ENCODE peak calls at places on chromosomes 3 and 15, in nine cellular contexts. One of them, this sample, is unnamed.

GRCh38 chr15:70741677-70742293 is 21.6 kb downstream of the UACA start:
- DNase-seq in PC-9: no peak
- DNase-seq in dorsolateral prefrontal cortex: no peak
- DNase-seq in pancreas: no peak
- DNase-seq in colonic mucosa: no peak
- DNase-seq in heart right ventricle: no peak
- DNase-seq in H1: no peak
- DNase-seq in keratinocyte: no peak
- DNase-seq in tibial nerve: no peak
- DNase-seq in this sample: no peak

GRCh38 chr15:47756872-47757271 is 39.6 kb downstream of the SEMA6D start:
- DNase-seq in PC-9: no peak
- DNase-seq in keratinocyte: peak; percentile 71
- DNase-seq in dorsolateral prefrontal cortex: no peak
- DNase-seq in pancreas: no peak
- DNase-seq in colonic mucosa: peak; percentile 30
- DNase-seq in heart right ventricle: no peak
- DNase-seq in tibial nerve: no peak
- DNase-seq in H1: no peak
- DNase-seq in this sample: peak; percentile 44

GRCh38 chr3:127097009-127097350 is 96.0 kb upstream of the PRR23E start:
- DNase-seq in keratinocyte: no peak
- DNase-seq in pancreas: no peak
- DNase-seq in dorsolateral prefrontal cortex: no peak
- DNase-seq in PC-9: peak; percentile 48
- DNase-seq in heart right ventricle: no peak
- DNase-seq in H1: no peak
- DNase-seq in tibial nerve: no peak
- DNase-seq in colonic mucosa: no peak
- DNase-seq in this sample: no peak

GRCh38 chr3:10594915-10595314 is 89.5 kb upstream of the ATP2B2 start:
- DNase-seq in keratinocyte: peak; percentile 5
- DNase-seq in tibial nerve: peak; percentile 19
- DNase-seq in pancreas: no peak
- DNase-seq in H1: peak; percentile 89
- DNase-seq in colonic mucosa: peak; percentile 36
- DNase-seq in heart right ventricle: no peak
- DNase-seq in dorsolateral prefrontal cortex: no peak
- DNase-seq in PC-9: peak; percentile 19
- DNase-seq in this sample: peak; percentile 18

GRCh38 chr3:27105904-27106303 is 263.3 kb downstream of the NEK10 start:
- DNase-seq in PC-9: no peak
- DNase-seq in pancreas: peak; percentile 30
- DNase-seq in tibial nerve: no peak
- DNase-seq in H1: peak; percentile 54
- DNase-seq in keratinocyte: no peak
- DNase-seq in heart right ventricle: no peak
- DNase-seq in dorsolateral prefrontal cortex: no peak
- DNase-seq in colonic mucosa: no peak
- DNase-seq in this sample: no peak

GRCh38 chr3:116000315-116000714 is 377.0 kb downstream of the GAP43 start:
- DNase-seq in heart right ventricle: no peak
- DNase-seq in H1: no peak
- DNase-seq in pancreas: no peak
- DNase-seq in PC-9: peak; percentile 59
- DNase-seq in colonic mucosa: no peak
- DNase-seq in tibial nerve: no peak
- DNase-seq in keratinocyte: peak; percentile 95
- DNase-seq in dorsolateral prefrontal cortex: peak; percentile 36
- DNase-seq in this sample: peak; percentile 87

GRCh38 chr3:26718295-26718694 is 95.7 kb downstream of the LRRC3B start:
- DNase-seq in PC-9: no peak
- DNase-seq in colonic mucosa: no peak
- DNase-seq in tibial nerve: no peak
- DNase-seq in pancreas: no peak
- DNase-seq in dorsolateral prefrontal cortex: no peak
- DNase-seq in H1: no peak
- DNase-seq in keratinocyte: no peak
- DNase-seq in heart right ventricle: no peak
- DNase-seq in this sample: no peak

GRCh38 chr15:70033109-70033508 is 64.6 kb downstream of the TLE3 start:
- DNase-seq in colonic mucosa: no peak
- DNase-seq in pancreas: no peak
- DNase-seq in heart right ventricle: no peak
- DNase-seq in tibial nerve: no peak
- DNase-seq in keratinocyte: no peak
- DNase-seq in PC-9: no peak
- DNase-seq in dorsolateral prefrontal cortex: no peak
- DNase-seq in H1: no peak
- DNase-seq in this sample: no peak

DNA sequence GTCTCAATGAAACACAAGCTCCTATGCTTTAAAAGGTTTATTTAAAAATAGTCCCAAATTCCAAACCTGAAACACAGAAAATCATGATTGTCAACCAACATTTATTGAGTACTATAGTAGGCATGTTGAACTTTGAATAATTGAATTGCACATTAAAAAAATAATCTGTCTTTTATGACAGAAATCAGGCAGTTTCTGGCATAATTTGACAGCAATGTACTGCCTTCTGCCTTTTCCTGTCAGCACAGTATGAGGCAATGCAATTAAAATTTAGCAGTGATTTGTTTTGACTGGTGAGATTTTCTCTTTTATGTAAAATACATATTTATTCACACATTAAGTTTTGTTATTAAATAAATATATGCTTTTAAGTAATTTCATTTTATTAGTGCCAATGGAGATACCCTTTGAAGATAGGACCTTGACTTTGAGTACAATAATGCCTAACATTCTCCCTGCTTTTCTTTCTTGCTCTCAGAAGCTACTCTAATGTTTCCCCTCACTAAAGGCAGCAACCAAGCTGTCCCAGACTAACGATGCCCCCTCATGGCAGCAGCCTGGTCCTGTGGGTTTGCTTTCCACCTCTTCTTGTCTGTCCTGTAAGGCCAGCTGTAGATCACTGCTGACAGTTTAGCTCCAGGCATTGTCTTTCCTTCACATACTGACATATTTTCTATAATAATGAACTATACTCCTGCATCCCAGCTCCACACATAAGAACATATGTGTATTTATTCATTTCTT is 346.7 kb downstream of the IL20RB start:
- DNase-seq in colonic mucosa: no peak
- DNase-seq in keratinocyte: no peak
- DNase-seq in heart right ventricle: no peak
- DNase-seq in tibial nerve: no peak
- DNase-seq in pancreas: no peak
- DNase-seq in dorsolateral prefrontal cortex: no peak
- DNase-seq in H1: peak; percentile 59
- DNase-seq in PC-9: no peak
- DNase-seq in this sample: no peak
- TF ChIP-seq CTCF in colonic mucosa: no peak
- TF ChIP-seq CTCF in keratinocyte: peak; percentile 9
- TF ChIP-seq CTCF in heart right ventricle: no peak
- TF ChIP-seq CTCF in tibial nerve: no peak
- TF ChIP-seq CTCF in pancreas: no peak
- TF ChIP-seq CTCF in dorsolateral prefrontal cortex: no peak
- TF ChIP-seq CTCF in H1: peak; percentile 52
- TF ChIP-seq CTCF in PC-9: no peak
- TF ChIP-seq CTCF in this sample: no peak

GRCh38 chr3:3639078-3639477 is 160.2 kb upstream of the LRRN1 start:
- DNase-seq in tibial nerve: no peak
- DNase-seq in dorsolateral prefrontal cortex: no peak
- DNase-seq in keratinocyte: no peak
- DNase-seq in H1: no peak
- DNase-seq in PC-9: no peak
- DNase-seq in colonic mucosa: no peak
- DNase-seq in heart right ventricle: no peak
- DNase-seq in pancreas: no peak
- DNase-seq in this sample: no peak

GRCh38 chr3:3636815-3637214 is 162.4 kb upstream of the LRRN1 start:
- DNase-seq in pancreas: no peak
- DNase-seq in colonic mucosa: no peak
- DNase-seq in dorsolateral prefrontal cortex: no peak
- DNase-seq in tibial nerve: no peak
- DNase-seq in PC-9: no peak
- DNase-seq in heart right ventricle: no peak
- DNase-seq in H1: no peak
- DNase-seq in keratinocyte: peak; percentile 23
- DNase-seq in this sample: no peak

DNA sequence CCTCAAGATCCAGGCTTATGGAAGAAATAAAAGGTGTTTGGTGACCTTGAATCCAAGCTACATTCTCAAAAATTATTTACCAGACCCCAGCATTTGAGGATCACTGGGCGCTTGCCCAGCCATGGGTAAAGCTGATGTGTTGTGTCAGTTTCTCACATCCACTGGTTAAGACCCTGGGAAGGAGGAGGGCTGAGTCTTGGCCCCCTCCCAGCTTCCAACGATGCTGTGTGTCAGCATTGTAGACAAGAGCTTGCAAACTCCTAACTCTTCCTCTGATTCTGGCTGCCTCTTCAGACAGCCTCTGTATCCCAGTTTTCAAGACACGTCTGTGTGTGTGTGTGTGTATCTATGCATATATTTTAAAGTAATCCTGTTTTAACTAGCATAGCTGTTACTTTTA is 157.4 kb upstream of the LRRN1 start:
- DNase-seq in colonic mucosa: no peak
- DNase-seq in pancreas: no peak
- DNase-seq in heart right ventricle: no peak
- DNase-seq in H1: no peak
- DNase-seq in dorsolateral prefrontal cortex: no peak
- DNase-seq in PC-9: no peak
- DNase-seq in tibial nerve: no peak
- DNase-seq in keratinocyte: no peak
- DNase-seq in this sample: no peak
- H3K27ac ChIP-seq in colonic mucosa: no peak overlapping the region
- H3K27ac ChIP-seq in pancreas: no peak overlapping the region
- H3K27ac ChIP-seq in heart right ventricle: no peak overlapping the region
- H3K27ac ChIP-seq in H1: no peak overlapping the region
- H3K27ac ChIP-seq in dorsolateral prefrontal cortex: no peak overlapping the region
- H3K27ac ChIP-seq in PC-9: no peak overlapping the region
- H3K27ac ChIP-seq in tibial nerve: no peak overlapping the region
- H3K27ac ChIP-seq in keratinocyte: no peak overlapping the region
- H3K27ac ChIP-seq in this sample: no peak overlapping the region

GRCh38 chr15:65979316-65979715 is 110.0 kb downstream of the RAB11A start:
- DNase-seq in keratinocyte: no peak
- DNase-seq in colonic mucosa: no peak
- DNase-seq in pancreas: no peak
- DNase-seq in dorsolateral prefrontal cortex: no peak
- DNase-seq in H1: no peak
- DNase-seq in tibial nerve: no peak
- DNase-seq in PC-9: no peak
- DNase-seq in heart right ventricle: no peak
- DNase-seq in this sample: no peak
- H3K27me3 ChIP-seq in keratinocyte: peaks cover 27% of the 10 kb centered on the region
- H3K27me3 ChIP-seq in colonic mucosa: no peaks in the 10 kb centered on the region
- H3K27me3 ChIP-seq in pancreas: no peaks in the 10 kb centered on the region
- H3K27me3 ChIP-seq in dorsolateral prefrontal cortex: no peaks in the 10 kb centered on the region
- H3K27me3 ChIP-seq in H1: no peaks in the 10 kb centered on the region
- H3K27me3 ChIP-seq in tibial nerve: no peaks in the 10 kb centered on the region
- H3K27me3 ChIP-seq in PC-9: no peaks in the 10 kb centered on the region
- H3K27me3 ChIP-seq in heart right ventricle: no peaks in the 10 kb centered on the region
- H3K27me3 ChIP-seq in this sample: peaks cover 48% of the 10 kb centered on the region

DNA sequence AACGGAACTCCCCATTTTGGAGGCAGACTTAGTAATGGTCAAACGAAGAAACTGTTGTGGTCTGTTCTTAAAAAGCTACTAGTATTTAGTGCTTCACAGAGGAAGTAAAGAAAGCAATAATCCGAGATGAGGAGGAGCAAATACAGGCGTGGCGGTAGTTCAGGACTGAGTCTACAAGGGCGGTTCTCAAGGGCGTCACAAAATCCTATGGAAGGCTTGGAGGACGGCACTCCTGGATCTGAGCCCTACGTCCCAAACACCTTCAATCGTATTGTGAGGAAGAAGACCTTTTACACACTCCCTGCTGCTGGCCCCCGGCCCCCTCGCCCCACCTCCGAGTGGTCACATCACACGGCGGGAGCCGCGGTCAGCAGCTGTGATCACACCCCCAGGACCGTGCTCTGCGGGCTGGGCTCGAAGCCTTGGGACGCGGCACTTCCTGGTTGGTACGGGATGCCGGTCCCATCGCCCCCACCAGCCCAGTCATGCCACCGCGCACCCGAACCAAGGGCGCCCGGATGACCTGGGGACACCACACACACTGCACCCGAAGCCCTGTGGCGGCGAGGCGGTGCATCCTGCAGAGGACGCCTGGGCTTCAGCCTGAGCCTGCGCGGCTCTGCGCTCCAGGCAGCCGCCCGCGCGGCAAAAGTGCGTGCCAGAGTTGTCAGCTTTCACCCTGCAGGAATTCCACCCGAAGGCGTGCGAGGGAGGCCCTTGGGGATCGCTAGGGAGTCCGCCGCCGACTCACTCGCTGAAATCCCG is 588 bp downstream of the PLD1 start:
- DNase-seq in colonic mucosa: peak; percentile 81
- DNase-seq in tibial nerve: peak; percentile 72
- DNase-seq in keratinocyte: no peak
- DNase-seq in heart right ventricle: peak; percentile 90
- DNase-seq in dorsolateral prefrontal cortex: peak; percentile 53
- DNase-seq in PC-9: no peak
- DNase-seq in H1: peak; percentile 79
- DNase-seq in pancreas: peak; percentile 70
- DNase-seq in this sample: peak; percentile 82
- TF ChIP-seq CTCF in colonic mucosa: no peak
- TF ChIP-seq CTCF in tibial nerve: no peak
- TF ChIP-seq CTCF in keratinocyte: no peak
- TF ChIP-seq CTCF in heart right ventricle: no peak
- TF ChIP-seq CTCF in dorsolateral prefrontal cortex: no peak
- TF ChIP-seq CTCF in PC-9: no peak
- TF ChIP-seq CTCF in H1: no peak
- TF ChIP-seq CTCF in pancreas: no peak
- TF ChIP-seq CTCF in this sample: no peak

This sample was measured in AG04450.